ENCODE peak calls at places on chromosomes 13 and 19, in four cellular contexts. J is H9, N is hypothalamus, Y is WTC11. B is an unnamed sample.

GRCh38 chr19:44212865-44213346 is 574 bp downstream of the ZNF227 start:
- DNase-seq in Y (no peak), J (no peak), N (no peak), B (no peak)

GRCh38 chr13:48081739-48082138 is 13.2 kb downstream of the MED4 start:
- DNase-seq in N (no peak), J (no peak), Y (no peak), B (no peak)

GRCh38 chr13:78759704-78760103 is 100.7 kb upstream of the OBI1 start:
- DNase-seq in N (no peak), Y (no peak), J (no peak), B (no peak)

GRCh38 chr13:77980592-77980991 is 62.0 kb upstream of the EDNRB start:
- DNase-seq in J (no peak), Y (no peak), N (no peak), B (peak)

GRCh38 chr13:113890758-113891480 is 27.0 kb upstream of the GAS6 start:
- DNase-seq in J (no peak), Y (no peak), N (no peak), B (no peak)

GRCh38 chr19:51271015-51271600 is 20.2 kb downstream of the SIGLECL1 start:
- DNase-seq in J (peak), Y (peak), N (no peak), B (no peak)

GRCh38 chr13:20608438-20609020 is 41.6 kb downstream of the IFT88 start:
- DNase-seq in N (no peak), J (no peak), Y (no peak), B (no peak)

GRCh38 chr19:58551123-58551497 is 3.8 kb downstream of the CHMP2A start:
- DNase-seq in J (no peak), Y (no peak), N (no peak), B (no peak)

GRCh38 chr19:40366697-40367561 is 18.4 kb downstream of the PLD3 start:
- DNase-seq in Y (peak), J (peak), N (no peak), B (no peak)

GRCh38 chr19:52640916-52641315 is 2.8 kb upstream of the ZNF83 start:
- DNase-seq in N (no peak), J (peak), Y (peak), B (no peak)

B was measured in upper lobe of left lung.